ENCODE peak calls at places on chromosome 9, in ten cellular contexts. D is stimulated activated CD8-positive, alpha-beta memory T cell treated with anti-CD3 and anti-CD28 coated beads, Interleukin-12 subunit alpha, Interleukin-12 subunit beta, amount 100 ng/mL, for 4 hours; Z is activated T-helper 1 cell treated with Interleukin-2 at 50 U/mL for 16 hours; J is NCI-H2107; L is GM03348; R is amniotic stem cell; N is activated B cell treated with CpG ODN at 0.5 μM for 24 hours; P is activated naive CD4-positive, alpha-beta T cell; S is anterior cingulate cortex; Y is T-helper 9 cell. U is an unnamed sample.

GRCh38 chr9:87656485-87656884 is 69.4 kb upstream of the CTSL start:
- DNase-seq in D (no peak), Z (no peak), J (no peak), L (no peak), R (peak; percentile 18), N (no peak), P (no peak), S (no peak), Y (no peak), U (no peak)

GRCh38 chr9:127561491-127562270 is 50.4 kb upstream of the STXBP1 start:
- DNase-seq in D (no peak), Z (no peak), J (no peak), L (peak; percentile 95), R (peak; percentile 98), N (no peak), P (no peak), S (no peak), Y (no peak), U (no peak)

GRCh38 chr9:94874316-94874715 is 147.8 kb downstream of the AOPEP start:
- DNase-seq in D (no peak), Z (no peak), J (no peak), L (peak; percentile 50), R (peak; percentile 40), N (no peak), P (no peak), S (no peak), Y (no peak), U (no peak)

GRCh38 chr9:108356806-108357205 is 499.0 kb downstream of the ACTL7B start:
- DNase-seq in D (no peak), Z (no peak), J (no peak), L (no peak), R (no peak), N (no peak), P (no peak), S (no peak), Y (no peak), U (no peak)

GRCh38 chr9:76574171-76574767 is 115.3 kb downstream of the GCNT1 start:
- DNase-seq in D (no peak), Z (no peak), J (no peak), L (no peak), R (no peak), N (no peak), P (no peak), S (no peak), Y (no peak), U (no peak)

GRCh38 chr9:96565684-96566360 is 53.8 kb downstream of the CDC14B start:
- DNase-seq in D (no peak), Z (no peak), J (no peak), L (peak; percentile 71), R (no peak), N (no peak), P (no peak), S (no peak), Y (no peak), U (no peak)

GRCh38 chr9:134917431-134918373 is at the start of gene FCN1:
- DNase-seq in D (no peak), Z (no peak), J (no peak), L (no peak), R (no peak), N (no peak), P (no peak), S (no peak), Y (no peak), U (no peak)

GRCh38 chr9:6884960-6885359 is 127.2 kb downstream of the KDM4C start:
- DNase-seq in D (no peak), Z (no peak), J (no peak), L (no peak), R (no peak), N (no peak), P (no peak), S (no peak), Y (no peak), U (no peak)

GRCh38 chr9:111294691-111295451 is 35.2 kb downstream of the OR2K2 start:
- DNase-seq in D (no peak), Z (no peak), J (no peak), L (no peak), R (no peak), N (no peak), P (no peak), S (no peak), Y (no peak), U (no peak)

GRCh38 chr9:112446518-112446917 is 40.1 kb upstream of the KIAA1958 start:
- DNase-seq in D (no peak), Z (no peak), J (no peak), L (no peak), R (no peak), N (no peak), P (no peak), S (no peak), Y (no peak), U (no peak)

GRCh38 chr9:2241875-2242741 is 227.0 kb downstream of the SMARCA2 start:
- DNase-seq in D (peak; percentile 1), Z (peak; percentile 9), J (peak; percentile 86), L (peak; percentile 92), R (peak; percentile 67), N (peak; percentile 52), P (peak; percentile 19), S (peak; percentile 84), Y (peak; percentile 29), U (peak; percentile 19)

GRCh38 chr9:98180996-98181395 is 11.4 kb downstream of the CORO2A start:
- DNase-seq in D (no peak), Z (no peak), J (no peak), L (no peak), R (no peak), N (no peak), P (no peak), S (no peak), Y (no peak), U (no peak)

GRCh38 chr9:79689576-79689975 is 117.8 kb downstream of the TLE4 start:
- DNase-seq in D (no peak), Z (no peak), J (no peak), L (no peak), R (no peak), N (no peak), P (no peak), S (no peak), Y (no peak), U (no peak)

GRCh38 chr9:14479187-14479586 is 165.2 kb upstream of the NFIB start:
- DNase-seq in D (no peak), Z (no peak), J (no peak), L (no peak), R (no peak), N (no peak), P (no peak), S (no peak), Y (no peak), U (no peak)

GRCh38 chr9:127869310-127870152 is 7.9 kb downstream of the AK1 start:
- DNase-seq in D (peak; percentile 56), Z (peak; percentile 57), J (peak; percentile 45), L (peak; percentile 94), R (peak; percentile 55), N (peak; percentile 81), P (peak; percentile 68), S (peak; percentile 66), Y (peak; percentile 80), U (peak; percentile 56)

GRCh38 chr9:70015099-70015498 is 28.5 kb upstream of the MAMDC2 start:
- DNase-seq in D (no peak), Z (no peak), J (no peak), L (no peak), R (no peak), N (no peak), P (no peak), S (no peak), Y (no peak), U (no peak)

GRCh38 chr9:34549407-34549732 is 26.6 kb upstream of the ENHO start:
- DNase-seq in D (no peak), Z (no peak), J (no peak), L (no peak), R (no peak), N (no peak), P (no peak), S (no peak), Y (no peak), U (no peak)

GRCh38 chr9:7149258-7149657 is 391.5 kb downstream of the KDM4C start:
- DNase-seq in D (no peak), Z (no peak), J (no peak), L (no peak), R (no peak), N (no peak), P (no peak), S (no peak), Y (no peak), U (no peak)